ENCODE peak calls at places on chromosomes 12 and 14, in five cellular contexts. R, X, C, U and K are unnamed samples.

GRCh38 chr12:67758119-67758873 is 109.8 kb downstream of the DYRK2 start:
- DNase-seq in R (no peak), U (no peak), X (no peak), C (peak), K (no peak)

GRCh38 chr14:68795602-68796417 is 2.9 kb upstream of the ZFP36L1 start:
- DNase-seq in C (no peak), U (peak), R (peak), X (peak), K (no peak)

GRCh38 chr12:28883406-28883997 is 265.6 kb upstream of the FAR2 start:
- DNase-seq in X (no peak), U (peak), C (no peak), R (no peak), K (no peak)

GRCh38 chr14:104587641-104588040 is 8.1 kb downstream of the C14orf180 start:
- DNase-seq in U (peak), R (no peak), X (no peak), C (no peak), K (no peak)

GRCh38 chr12:54277823-54278276 is 2.1 kb downstream of the CBX5 start:
- DNase-seq in C (no peak), R (no peak), U (no peak), X (no peak), K (no peak)

GRCh38 chr12:69405466-69405865 is 45.9 kb downstream of the YEATS4 start:
- DNase-seq in U (no peak), X (peak), C (no peak), R (no peak), K (peak)

GRCh38 chr12:54937376-54937775 is 47.2 kb downstream of the TESPA1 start:
- DNase-seq in C (no peak), R (no peak), U (no peak), X (no peak), K (no peak)

GRCh38 chr12:5619628-5620027 is 187.7 kb downstream of the NTF3 start:
- DNase-seq in C (no peak), U (no peak), X (no peak), R (no peak), K (no peak)

GRCh38 chr14:34029921-34030334 is 79.1 kb upstream of the EGLN3 start:
- DNase-seq in X (no peak), C (no peak), U (peak), R (no peak), K (no peak)

GRCh38 chr14:68679746-68680467 is 113.0 kb downstream of the ZFP36L1 start:
- DNase-seq in R (no peak), U (no peak), C (no peak), X (peak), K (no peak)

GRCh38 chr12:19074700-19075099 is 54.8 kb upstream of the PLEKHA5 start:
- DNase-seq in U (no peak), R (no peak), X (no peak), C (no peak), K (no peak)

GRCh38 chr12:65800928-65801327 is 23.4 kb upstream of the HMGA2 start:
- DNase-seq in R (no peak), U (no peak), C (no peak), X (no peak), K (no peak)

GRCh38 chr12:47746523-47746922 is 12.2 kb downstream of the RAPGEF3 start:
- DNase-seq in R (no peak), C (no peak), U (no peak), X (no peak), K (no peak)

GRCh38 chr14:69763761-69764510 is 3.0 kb upstream of the SRSF5 start:
- DNase-seq in U (no peak), C (no peak), X (no peak), R (no peak), K (no peak)

GRCh38 chr14:86532219-86532618 is 1002.3 kb downstream of the FLRT2 start:
- DNase-seq in R (no peak), C (no peak), X (no peak), U (no peak), K (no peak)

GRCh38 chr12:68454855-68455254 is 122.7 kb upstream of the MDM1 start:
- DNase-seq in U (no peak), X (no peak), C (no peak), R (no peak), K (no peak)

GRCh38 chr14:72366619-72367018 is 434.4 kb downstream of the RGS6 start:
- DNase-seq in C (no peak), U (no peak), X (no peak), R (no peak), K (no peak)

GRCh38 chr14:22838631-22839041 is 2.3 kb downstream of the MMP14 start:
- DNase-seq in X (no peak), U (no peak), R (no peak), C (no peak), K (no peak)

GRCh38 chr14:22837750-22838538 is 1.6 kb downstream of the MMP14 start:
- DNase-seq in U (no peak), C (no peak), R (no peak), X (no peak), K (no peak)

GRCh38 chr14:22836301-22837058 is at the start of gene MMP14:
- DNase-seq in U (no peak), R (no peak), C (no peak), X (no peak), K (no peak)

GRCh38 chr14:22835505-22835904 is 880 bp upstream of the MMP14 start:
- DNase-seq in U (no peak), X (no peak), R (no peak), C (no peak), K (no peak)

DNA sequence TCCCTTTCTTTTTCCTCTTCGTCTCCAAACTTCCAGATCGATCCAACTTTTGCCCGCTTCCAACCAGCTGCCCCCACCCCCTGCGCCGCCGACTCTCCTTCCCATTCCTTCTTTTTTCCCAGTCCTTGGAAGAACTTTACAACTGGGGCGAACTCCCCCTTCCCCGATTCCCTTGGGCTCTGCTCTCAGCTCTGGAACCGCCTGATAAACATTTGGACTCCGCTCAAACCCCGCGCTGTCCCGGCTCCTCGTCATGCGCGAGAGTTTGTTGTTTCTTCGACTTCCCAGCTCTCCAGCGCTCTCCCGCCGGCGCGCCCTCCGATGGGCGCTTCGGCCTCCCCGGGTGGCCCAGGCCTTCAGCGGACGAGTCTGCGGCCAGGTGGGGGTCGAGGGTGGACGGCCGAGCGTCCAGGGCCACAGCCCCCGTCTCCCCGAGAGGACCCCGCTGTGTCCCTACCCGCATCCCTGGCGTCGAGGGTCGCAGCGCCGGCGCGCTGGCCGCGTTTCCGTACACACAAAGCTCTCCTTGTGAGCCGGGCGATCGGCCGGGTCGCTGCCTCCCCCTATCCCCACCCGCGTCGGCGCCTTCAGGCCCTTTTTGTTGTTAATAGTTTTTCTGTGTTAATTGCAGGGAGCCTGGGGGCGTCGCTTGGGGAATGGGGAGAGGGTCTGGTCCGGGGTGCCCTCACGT is 819 bp downstream of the MMP14 start:
- DNase-seq in U (no peak), X (peak), C (no peak), R (no peak), K (no peak)
- TF ChIP-seq YY1 in U (no peak), X (peak), C (no peak), R (no peak), K (no peak)

GRCh38 chr14:79947440-79947839 is 263.9 kb downstream of the DIO2 start:
- DNase-seq in C (no peak), X (no peak), R (no peak), U (no peak), K (no peak)
- TF ChIP-seq SRF in C (no peak), X (no peak), R (no peak), U (no peak), K (no peak)

GRCh38 chr14:89336338-89336737 is 80.7 kb downstream of the FOXN3 start:
- DNase-seq in U (no peak), X (peak), C (no peak), R (no peak), K (no peak)
- TF ChIP-seq YY1 in U (no peak), X (no peak), C (peak), R (no peak), K (no peak)

DNA sequence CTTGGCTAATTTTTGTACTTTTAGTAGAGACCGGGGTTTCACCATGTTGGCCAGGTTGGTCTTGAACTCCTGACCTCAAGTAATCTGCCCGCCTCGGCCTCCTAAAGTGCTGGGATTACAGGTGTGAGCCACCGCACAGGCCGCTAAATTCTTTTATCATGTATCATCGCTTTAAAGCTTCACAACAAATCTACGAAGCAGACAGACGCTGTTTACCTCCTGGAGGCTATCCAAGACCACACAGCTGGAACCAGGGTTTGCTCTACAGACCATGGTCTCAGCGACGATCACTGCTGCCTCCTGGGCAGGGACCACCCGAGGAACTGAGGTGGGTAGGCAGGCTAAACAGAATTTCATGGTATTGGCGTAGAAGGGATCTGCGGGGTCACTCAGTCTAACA is 27.2 kb downstream of the KRT80 start:
- DNase-seq in R (no peak), U (no peak), X (peak), C (no peak), K (peak)
- TF ChIP-seq SRF in R (no peak), U (no peak), X (no peak), C (no peak), K (no peak)

DNA sequence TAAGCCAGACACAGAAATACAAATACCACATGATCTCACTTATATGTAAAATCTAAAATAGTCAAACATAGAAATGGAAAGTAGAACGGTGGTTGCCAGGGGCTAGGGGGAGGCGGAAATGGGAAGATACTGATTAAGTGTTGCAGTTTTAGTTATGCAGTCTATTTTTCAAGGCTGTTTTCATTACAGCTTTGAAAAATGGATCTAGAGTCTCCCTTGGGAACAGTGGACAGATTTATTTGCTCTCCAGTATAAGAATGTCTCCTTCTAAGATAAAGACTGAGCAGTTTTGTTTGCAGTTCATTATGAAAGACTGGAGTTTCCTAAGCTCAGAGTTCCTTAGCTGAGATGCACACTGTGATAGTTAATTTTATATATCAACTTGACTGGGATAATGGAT is 202.5 kb downstream of the KLHL28 start:
- DNase-seq in U (no peak), C (no peak), R (no peak), X (no peak), K (no peak)
- TF ChIP-seq YY1 in U (no peak), C (no peak), R (no peak), X (no peak), K (no peak)

GRCh38 chr14:102819790-102820330 is 42.6 kb downstream of the TRAF3 start:
- DNase-seq in C (no peak), U (no peak), R (no peak), X (no peak), K (no peak)
- TF ChIP-seq SRF in C (no peak), U (no peak), R (no peak), X (no peak), K (no peak)

GRCh38 chr14:48615618-48616017 is 940.2 kb upstream of the MDGA2 start:
- DNase-seq in X (no peak), R (no peak), C (no peak), U (no peak), K (no peak)
- TF ChIP-seq YY1 in X (no peak), R (no peak), C (no peak), U (no peak), K (no peak)